ENCODE peak calls at places on chromosome 15, in four cellular contexts. One of them, this sample, is unnamed.

GRCh38 chr15:40702077-40702476 is 7.1 kb downstream of the RAD51 start:
- DNase-seq in cardiac fibroblast: peak; percentile 43
- DNase-seq in A673: peak; percentile 53
- DNase-seq in NT2/D1: no peak
- DNase-seq in this sample: no peak

GRCh38 chr15:55879181-55879580 is 114.2 kb downstream of the NEDD4 start:
- DNase-seq in A673: no peak
- DNase-seq in NT2/D1: no peak
- DNase-seq in cardiac fibroblast: peak; percentile 63
- DNase-seq in this sample: no peak

GRCh38 chr15:31488437-31489204 is 162.0 kb downstream of the KLF13 start:
- DNase-seq in NT2/D1: peak; percentile 59
- DNase-seq in A673: peak; percentile 74
- DNase-seq in cardiac fibroblast: peak; percentile 94
- DNase-seq in this sample: no peak

GRCh38 chr15:79378394-79379158 is 53.6 kb upstream of the MINAR1 start:
- DNase-seq in A673: peak; percentile 19
- DNase-seq in NT2/D1: no peak
- DNase-seq in cardiac fibroblast: peak; percentile 7
- DNase-seq in this sample: no peak

GRCh38 chr15:75732809-75733451 is 20.3 kb upstream of the CSPG4 start:
- DNase-seq in NT2/D1: peak; percentile 67
- DNase-seq in cardiac fibroblast: peak; percentile 76
- DNase-seq in A673: peak; percentile 68
- DNase-seq in this sample: no peak

GRCh38 chr15:71571641-71572040 is 238.7 kb upstream of the NR2E3 start:
- DNase-seq in cardiac fibroblast: no peak
- DNase-seq in A673: no peak
- DNase-seq in NT2/D1: no peak
- DNase-seq in this sample: no peak

GRCh38 chr15:58472221-58472620 is 40.4 kb downstream of the LIPC start:
- DNase-seq in cardiac fibroblast: peak; percentile 12
- DNase-seq in A673: no peak
- DNase-seq in NT2/D1: no peak
- DNase-seq in this sample: no peak

GRCh38 chr15:65759441-65759840 is 32.7 kb downstream of the DENND4A start:
- DNase-seq in A673: no peak
- DNase-seq in cardiac fibroblast: no peak
- DNase-seq in NT2/D1: no peak
- DNase-seq in this sample: no peak

GRCh38 chr15:48936666-48937065 is 27.1 kb downstream of the SHC4 start:
- DNase-seq in NT2/D1: no peak
- DNase-seq in cardiac fibroblast: peak; percentile 37
- DNase-seq in A673: no peak
- DNase-seq in this sample: no peak

GRCh38 chr15:84833447-84833846 is 16.3 kb downstream of the ALPK3 start:
- DNase-seq in cardiac fibroblast: peak; percentile 66
- DNase-seq in A673: no peak
- DNase-seq in NT2/D1: no peak
- DNase-seq in this sample: no peak

GRCh38 chr15:77819841-77820728 is 187.4 kb upstream of the LINGO1 start:
- DNase-seq in A673: peak; percentile 49
- DNase-seq in cardiac fibroblast: no peak
- DNase-seq in NT2/D1: no peak
- DNase-seq in this sample: no peak

GRCh38 chr15:55829826-55830225 is 86.9 kb upstream of the PRTG start:
- DNase-seq in cardiac fibroblast: no peak
- DNase-seq in A673: no peak
- DNase-seq in NT2/D1: no peak
- DNase-seq in this sample: peak; percentile 13

GRCh38 chr15:78093242-78094020 is 1.1 kb downstream of the SH2D7 start:
- DNase-seq in cardiac fibroblast: peak; percentile 90
- DNase-seq in A673: no peak
- DNase-seq in NT2/D1: no peak
- DNase-seq in this sample: no peak

GRCh38 chr15:52234596-52235541 is 43.7 kb upstream of the GNB5 start:
- DNase-seq in NT2/D1: no peak
- DNase-seq in cardiac fibroblast: no peak
- DNase-seq in A673: no peak
- DNase-seq in this sample: no peak

GRCh38 chr15:49079340-49080039 is 33.2 kb upstream of the SECISBP2L start:
- DNase-seq in NT2/D1: no peak
- DNase-seq in A673: no peak
- DNase-seq in cardiac fibroblast: no peak
- DNase-seq in this sample: no peak

GRCh38 chr15:39270221-39270835 is 310.6 kb upstream of the THBS1 start:
- DNase-seq in NT2/D1: no peak
- DNase-seq in cardiac fibroblast: no peak
- DNase-seq in A673: no peak
- DNase-seq in this sample: no peak
- H3K4me3 ChIP-seq in NT2/D1: no peak overlapping the region
- H3K4me3 ChIP-seq in cardiac fibroblast: no peak overlapping the region
- H3K4me3 ChIP-seq in A673: no peak overlapping the region
- H3K4me3 ChIP-seq in this sample: no peak overlapping the region

DNA sequence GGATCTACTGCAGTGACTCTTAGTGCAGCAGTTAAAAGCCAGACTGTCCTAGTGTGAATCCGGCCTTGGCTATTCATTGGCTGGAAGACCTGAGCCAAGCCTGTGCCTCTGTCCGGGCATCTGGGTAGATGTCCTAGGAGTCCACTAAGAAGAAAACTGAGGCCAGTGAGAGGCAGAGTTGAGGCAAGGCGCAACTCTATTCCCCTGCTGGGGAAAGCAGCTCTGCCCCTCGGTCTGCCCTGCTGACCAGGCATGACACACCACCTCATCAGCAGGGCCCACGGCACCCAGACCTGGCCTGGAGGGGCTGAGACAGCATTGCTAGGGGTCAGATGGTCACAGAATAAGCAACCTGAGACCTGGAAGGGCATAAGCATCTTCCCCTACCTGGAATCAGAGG is 46.7 kb upstream of the ABHD2 start:
- DNase-seq in cardiac fibroblast: no peak
- DNase-seq in A673: no peak
- DNase-seq in NT2/D1: no peak
- DNase-seq in this sample: no peak
- H3K4me3 ChIP-seq in cardiac fibroblast: no peak overlapping the region
- H3K4me3 ChIP-seq in A673: no peak overlapping the region
- H3K4me3 ChIP-seq in NT2/D1: no peak overlapping the region
- H3K4me3 ChIP-seq in this sample: no peak overlapping the region

DNA sequence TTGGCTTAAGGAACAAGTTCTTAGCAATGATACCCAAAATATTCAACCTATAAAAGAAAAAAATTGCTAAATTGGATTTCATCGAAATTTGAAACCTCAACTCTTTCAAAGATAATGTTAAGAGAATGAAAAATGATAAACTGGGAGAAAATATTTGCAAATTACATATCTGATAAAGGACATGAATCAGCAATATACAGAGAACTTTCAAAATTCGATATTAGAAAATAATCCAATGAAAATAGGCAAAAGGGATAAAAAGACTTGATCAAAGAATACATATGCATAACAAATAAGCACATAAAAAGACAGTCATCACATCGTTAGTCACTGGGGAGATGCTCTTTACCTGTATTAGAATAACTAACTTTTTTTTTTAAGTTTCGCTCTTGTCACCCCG is 73.0 kb upstream of the NEO1 start:
- DNase-seq in A673: no peak
- DNase-seq in cardiac fibroblast: no peak
- DNase-seq in NT2/D1: no peak
- DNase-seq in this sample: no peak
- H3K4me3 ChIP-seq in A673: no peak overlapping the region
- H3K4me3 ChIP-seq in cardiac fibroblast: no peak overlapping the region
- H3K4me3 ChIP-seq in NT2/D1: no peak overlapping the region
- H3K4me3 ChIP-seq in this sample: no peak overlapping the region

DNA sequence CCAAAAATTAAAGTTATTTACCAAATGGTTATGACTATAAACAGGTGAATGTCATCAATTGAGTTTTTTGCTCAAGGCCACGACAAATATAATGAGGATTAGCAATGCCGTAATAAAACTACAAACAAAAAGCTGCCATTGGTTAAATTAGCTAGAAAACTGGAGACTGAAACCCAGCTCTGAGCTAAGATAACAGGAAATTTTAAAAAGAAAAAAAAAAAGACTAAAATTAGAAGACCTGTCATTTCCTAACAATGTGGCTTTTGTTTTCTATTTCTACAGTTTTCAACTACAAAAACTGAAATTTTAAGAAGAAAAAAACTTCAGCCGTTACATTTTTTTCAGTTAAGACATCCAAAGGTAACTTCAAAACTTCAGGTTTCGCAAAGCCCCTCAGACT is 9.7 kb downstream of the SLC12A6 start:
- DNase-seq in cardiac fibroblast: no peak
- DNase-seq in A673: no peak
- DNase-seq in NT2/D1: no peak
- DNase-seq in this sample: no peak
- H3K4me3 ChIP-seq in cardiac fibroblast: no peak overlapping the region
- H3K4me3 ChIP-seq in A673: no peak overlapping the region
- H3K4me3 ChIP-seq in NT2/D1: no peak overlapping the region
- H3K4me3 ChIP-seq in this sample: no peak overlapping the region

DNA sequence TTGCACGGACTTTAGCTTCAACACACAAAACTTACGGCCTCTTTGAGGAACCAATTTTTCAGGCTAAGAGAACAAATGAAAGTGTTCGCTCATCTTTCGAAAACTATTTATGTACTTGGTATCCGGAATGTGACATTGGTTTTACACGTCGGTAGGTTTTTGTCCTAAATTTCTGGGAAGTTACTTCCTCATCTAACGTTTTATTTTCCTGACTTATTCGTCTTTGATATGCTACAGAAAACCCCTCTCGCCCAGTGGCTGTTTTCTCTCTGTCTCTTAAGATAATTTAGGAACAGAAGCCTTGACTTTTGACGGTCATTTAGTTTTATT is 879 bp upstream of the GREM1 start:
- DNase-seq in A673: no peak
- DNase-seq in NT2/D1: no peak
- DNase-seq in cardiac fibroblast: no peak
- DNase-seq in this sample: no peak
- H3K4me3 ChIP-seq in A673: peak overlapping the region; percentile 27
- H3K4me3 ChIP-seq in NT2/D1: peak overlapping the region; percentile 66
- H3K4me3 ChIP-seq in cardiac fibroblast: peak overlapping the region; percentile 75
- H3K4me3 ChIP-seq in this sample: no peak overlapping the region

DNA sequence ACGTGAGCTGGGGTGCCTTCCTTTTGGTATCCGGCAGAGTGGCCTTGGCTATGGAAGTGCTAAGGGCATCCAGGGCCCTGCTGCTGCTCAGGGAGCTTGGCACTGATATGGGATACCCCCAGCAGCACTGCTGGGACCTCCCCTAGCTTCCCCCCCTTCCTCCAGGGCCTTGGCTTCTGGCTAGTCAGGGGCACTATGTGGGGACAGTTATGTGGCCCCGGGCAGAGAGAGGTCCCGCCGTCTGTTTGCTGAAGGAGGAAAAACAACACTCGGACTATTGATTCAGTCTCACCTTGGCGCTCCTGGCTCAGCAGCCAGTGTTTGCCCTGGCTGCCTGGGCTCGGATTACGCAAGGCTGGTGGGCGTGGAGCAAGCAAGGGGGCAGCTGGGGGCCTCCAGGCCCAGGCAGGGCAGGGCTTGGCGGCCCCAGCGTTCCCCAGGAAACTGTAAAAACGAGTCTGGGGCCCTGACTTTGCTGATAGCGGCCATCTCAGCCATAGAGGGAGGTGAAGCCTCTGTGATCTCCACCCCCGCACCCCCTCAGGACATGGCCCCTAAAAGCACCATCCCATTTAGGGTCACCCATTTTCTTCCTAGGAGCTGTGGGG is 5.7 kb downstream of the FURIN start:
- DNase-seq in A673: no peak
- DNase-seq in cardiac fibroblast: peak; percentile 35
- DNase-seq in NT2/D1: no peak
- DNase-seq in this sample: no peak
- H3K4me3 ChIP-seq in A673: no peak overlapping the region
- H3K4me3 ChIP-seq in cardiac fibroblast: peak overlapping the region; percentile 67
- H3K4me3 ChIP-seq in NT2/D1: no peak overlapping the region
- H3K4me3 ChIP-seq in this sample: no peak overlapping the region

GRCh38 chr15:99010743-99011142 is 3.2 kb upstream of the PGPEP1L start:
- DNase-seq in cardiac fibroblast: no peak
- DNase-seq in A673: no peak
- DNase-seq in NT2/D1: no peak
- DNase-seq in this sample: no peak

GRCh38 chr15:99015677-99016568 is 8.3 kb upstream of the PGPEP1L start:
- DNase-seq in cardiac fibroblast: no peak
- DNase-seq in A673: peak; percentile 5
- DNase-seq in NT2/D1: no peak
- DNase-seq in this sample: no peak

GRCh38 chr15:99016680-99017321 is 9.2 kb upstream of the PGPEP1L start:
- DNase-seq in NT2/D1: no peak
- DNase-seq in A673: peak; percentile 91
- DNase-seq in cardiac fibroblast: no peak
- DNase-seq in this sample: no peak

GRCh38 chr15:99017322-99017701 is 9.7 kb upstream of the PGPEP1L start:
- DNase-seq in A673: no peak
- DNase-seq in cardiac fibroblast: no peak
- DNase-seq in NT2/D1: no peak
- DNase-seq in this sample: no peak

DNA sequence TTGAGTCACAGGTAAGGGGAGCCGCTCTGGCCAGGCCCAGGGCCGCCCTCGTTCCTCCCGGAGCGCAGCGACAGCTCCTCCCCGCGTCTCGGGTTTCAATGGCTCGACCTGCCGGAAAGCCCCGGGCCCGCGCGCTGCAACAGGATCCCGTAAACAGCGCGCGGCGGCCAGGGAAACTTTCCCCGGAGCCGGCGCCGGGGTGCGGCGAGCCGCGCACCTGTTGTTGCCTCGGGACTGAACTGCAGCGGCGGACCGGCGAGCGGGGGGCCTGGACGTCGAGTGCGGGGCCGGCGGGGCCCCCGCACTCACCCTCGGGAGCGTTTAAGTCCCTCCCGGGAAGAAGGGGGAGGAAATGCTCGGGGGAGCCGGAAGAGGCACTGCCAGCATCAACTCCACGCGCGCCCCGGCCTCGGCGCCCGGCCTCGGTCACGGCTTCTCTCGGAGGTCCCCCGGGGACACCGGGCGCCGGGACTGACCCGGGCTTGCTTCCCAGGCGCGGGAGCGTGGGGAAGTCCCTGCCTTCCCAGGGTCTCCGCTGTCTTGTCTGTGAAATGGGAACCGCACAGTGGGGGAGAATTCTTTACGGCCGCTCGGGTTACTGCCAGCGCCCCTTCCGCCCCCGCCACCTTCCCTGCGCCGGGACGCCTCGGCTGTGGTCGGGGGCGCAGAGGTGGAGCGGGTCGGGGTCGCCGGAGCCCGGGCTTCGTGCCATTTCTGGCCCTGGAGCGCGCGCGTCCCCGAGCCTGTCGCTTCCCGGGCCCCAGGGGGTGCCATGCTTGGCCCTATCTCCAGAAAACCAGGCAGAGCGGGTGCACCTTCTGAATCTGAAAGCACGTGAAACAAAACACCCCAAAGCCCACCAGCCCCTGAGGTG is 7.4 kb upstream of the PGPEP1L start:
- DNase-seq in A673: peak; percentile 68
- DNase-seq in NT2/D1: peak; percentile 57
- DNase-seq in cardiac fibroblast: peak; percentile 31
- DNase-seq in this sample: no peak
- H3K4me3 ChIP-seq in A673: peak overlapping the region; percentile 66
- H3K4me3 ChIP-seq in NT2/D1: peak overlapping the region; percentile 66
- H3K4me3 ChIP-seq in cardiac fibroblast: peak overlapping the region; percentile 44
- H3K4me3 ChIP-seq in this sample: peak overlapping the region; percentile 72

GRCh38 chr15:59995568-59996349 is 8.4 kb upstream of the FOXB1 start:
- DNase-seq in A673: no peak
- DNase-seq in NT2/D1: no peak
- DNase-seq in cardiac fibroblast: no peak
- DNase-seq in this sample: no peak
- H3K4me3 ChIP-seq in A673: no peak overlapping the region
- H3K4me3 ChIP-seq in NT2/D1: no peak overlapping the region
- H3K4me3 ChIP-seq in cardiac fibroblast: no peak overlapping the region
- H3K4me3 ChIP-seq in this sample: no peak overlapping the region

This sample was measured in keratinocyte.